ENCODE peak calls at places on chromosomes 16 and 17, in seven cellular contexts. E is DND-41, U is prostate gland, M is NB4, S is fibroblast of mammary gland, X is heart left ventricle, D is heart right ventricle. B is an unnamed sample.
A peak's percentile ranks its signal among the peaks of the same experiment; 100 is the strongest.

GRCh38 chr17:57707892-57708291 is 37.2 kb downstream of the CCDC182 start:
- DNase-seq in D (no peak), M (no peak), X (peak; percentile 43), U (no peak), E (no peak), S (no peak), B (no peak)

GRCh38 chr16:78903237-78903636 is 697.3 kb downstream of the MAF start:
- DNase-seq in M (no peak), E (no peak), D (no peak), X (no peak), U (no peak), S (no peak), B (no peak)

GRCh38 chr16:10776280-10776679 is 32.6 kb downstream of the NUBP1 start:
- DNase-seq in X (no peak), U (no peak), S (no peak), M (no peak), D (no peak), E (no peak), B (no peak)

GRCh38 chr17:38585056-38585804 is 20.5 kb downstream of the SRCIN1 start:
- DNase-seq in M (peak; percentile 33), S (no peak), D (no peak), U (no peak), X (no peak), E (no peak), B (peak; percentile 30)

GRCh38 chr17:58693751-58694150 is 1.3 kb downstream of the RAD51C start:
- DNase-seq in U (no peak), D (no peak), E (no peak), S (no peak), X (no peak), M (no peak), B (no peak)

GRCh38 chr17:29526322-29526721 is 40.5 kb downstream of the ABHD15 start:
- DNase-seq in S (peak; percentile 3), U (no peak), E (no peak), D (no peak), X (no peak), M (no peak), B (peak; percentile 17)

GRCh38 chr17:77319211-77320031 is 178.7 kb downstream of the SEC14L1 start:
- DNase-seq in U (peak; percentile 95), D (peak; percentile 76), M (peak; percentile 93), S (peak; percentile 91), X (peak; percentile 91), E (peak; percentile 50), B (peak; percentile 88)

GRCh38 chr16:15847621-15848175 is 9.1 kb downstream of the MYH11 start:
- DNase-seq in M (no peak), X (no peak), S (no peak), E (no peak), U (no peak), D (no peak), B (no peak)

GRCh38 chr17:82120148-82120547 is 22.1 kb upstream of the FASN start:
- DNase-seq in D (no peak), U (no peak), M (peak; percentile 24), X (no peak), S (peak; percentile 55), E (no peak), B (no peak)

GRCh38 chr17:38750312-38751121 is 2.0 kb upstream of the PSMB3 start:
- DNase-seq in X (peak; percentile 22), U (no peak), M (no peak), D (no peak), S (no peak), E (no peak), B (peak; percentile 60)

DNA sequence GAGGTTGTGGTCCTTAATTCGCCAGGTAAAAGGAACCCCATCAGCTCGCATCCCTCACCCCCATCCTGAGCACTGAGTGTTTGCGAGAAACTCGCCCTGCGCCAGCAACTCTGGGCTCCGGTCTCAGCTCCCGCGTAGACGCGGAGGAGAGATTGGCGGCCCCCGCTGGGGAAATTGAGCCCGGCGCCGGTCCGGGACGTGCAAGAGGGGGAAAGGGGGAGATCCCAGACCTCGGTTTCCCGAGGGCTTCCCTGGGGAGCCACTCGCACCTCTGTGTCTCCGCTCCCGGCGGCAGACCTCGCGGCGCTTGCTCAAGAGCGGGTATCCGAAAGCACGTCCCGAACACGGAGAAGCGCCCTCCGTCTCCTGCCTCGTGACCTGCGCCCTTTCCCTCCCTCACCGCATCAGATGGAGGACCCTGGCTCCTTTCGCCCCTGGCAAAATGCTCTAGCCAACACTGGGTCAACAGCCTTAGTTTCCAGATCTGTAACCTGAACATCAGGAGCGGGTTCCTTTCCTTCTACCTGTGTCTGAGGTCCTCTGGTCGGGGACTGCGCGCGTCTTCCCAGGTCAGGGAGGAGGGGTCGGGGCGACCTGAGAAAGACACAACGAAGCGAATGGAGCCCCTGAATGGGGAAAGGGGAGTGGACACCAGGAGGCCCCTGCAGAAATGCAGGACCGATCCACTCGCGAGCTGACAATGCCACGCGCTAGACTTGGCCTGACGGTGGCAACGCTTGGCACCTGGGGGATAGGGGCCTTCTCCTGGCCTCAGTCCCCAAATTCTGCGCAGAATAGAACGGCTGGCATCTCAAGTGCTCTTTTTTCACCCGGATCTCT is 2.9 kb upstream of the SOX9 start:
- DNase-seq in E (no peak), X (no peak), M (no peak), D (peak; percentile 28), U (no peak), S (no peak), B (peak; percentile 32)
- H3K4me3 ChIP-seq in E (no peak overlapping the region), X (peak overlapping the region; percentile 59), M (no peak overlapping the region), D (peak overlapping the region; percentile 53), U (peak overlapping the region; percentile 3), S (peak overlapping the region; percentile 3), B (peak overlapping the region; percentile 42)

DNA sequence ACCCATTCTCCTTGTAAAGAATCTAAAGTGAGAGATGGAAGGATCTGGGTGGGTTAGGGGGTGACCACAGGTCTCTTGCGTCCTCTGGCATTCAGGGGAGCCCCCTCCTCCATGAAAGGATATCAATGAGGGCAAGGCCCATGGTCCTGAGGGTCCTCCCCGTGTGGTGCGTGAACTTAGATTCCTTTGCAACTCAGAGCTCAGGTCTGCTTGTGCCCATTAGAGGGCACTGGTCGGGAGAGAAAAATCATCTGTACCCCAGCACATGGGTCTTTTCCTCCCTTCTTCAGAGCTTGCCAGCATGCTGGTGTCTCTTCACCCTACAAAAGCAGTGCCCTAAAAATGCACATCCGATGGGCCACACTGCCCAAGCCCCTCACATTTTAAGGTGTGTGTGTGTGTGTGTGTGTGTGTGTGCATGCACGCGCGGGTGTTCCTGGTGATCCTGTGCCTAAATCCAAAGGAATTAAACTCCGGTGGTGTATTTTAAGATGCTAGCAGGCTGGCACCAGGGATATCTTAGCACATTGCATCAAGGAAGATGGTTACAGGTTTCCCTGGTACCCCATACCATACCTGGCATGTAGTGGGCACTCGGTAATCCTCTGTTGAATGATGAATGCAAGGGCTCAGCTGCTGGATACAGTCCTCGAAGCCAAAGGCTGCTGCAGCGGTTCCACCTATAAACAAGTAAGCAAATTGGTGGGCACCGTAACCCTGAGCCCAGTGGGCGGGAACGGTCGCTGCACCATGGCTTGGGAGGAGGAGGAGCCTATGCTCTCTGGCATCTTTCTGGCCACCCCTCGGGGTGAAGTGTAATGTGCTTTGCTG is 4.7 kb downstream of the C1QTNF1 start:
- DNase-seq in S (no peak), D (no peak), E (no peak), M (no peak), U (no peak), X (peak; percentile 22), B (no peak)
- TF ChIP-seq CTCF in S (peak; percentile 28), D (peak; percentile 25), E (peak; percentile 42), M (peak; percentile 22), U (peak; percentile 15), X (peak; percentile 25), B (peak; percentile 33)

GRCh38 chr17:17985153-17985552 is 12.5 kb downstream of the DRC3 start:
- DNase-seq in U (no peak), S (no peak), X (no peak), E (no peak), D (no peak), M (no peak), B (no peak)

GRCh38 chr17:17983776-17984175 is 11.1 kb downstream of the DRC3 start:
- DNase-seq in M (no peak), S (no peak), D (no peak), E (no peak), X (no peak), U (no peak), B (no peak)

GRCh38 chr17:17983376-17983775 is 10.7 kb downstream of the DRC3 start:
- DNase-seq in S (no peak), X (no peak), E (no peak), M (no peak), D (no peak), U (peak; percentile 81), B (no peak)

GRCh38 chr17:17981330-17981729 is 8.7 kb downstream of the DRC3 start:
- DNase-seq in M (no peak), E (no peak), U (no peak), S (no peak), X (no peak), D (no peak), B (no peak)

DNA sequence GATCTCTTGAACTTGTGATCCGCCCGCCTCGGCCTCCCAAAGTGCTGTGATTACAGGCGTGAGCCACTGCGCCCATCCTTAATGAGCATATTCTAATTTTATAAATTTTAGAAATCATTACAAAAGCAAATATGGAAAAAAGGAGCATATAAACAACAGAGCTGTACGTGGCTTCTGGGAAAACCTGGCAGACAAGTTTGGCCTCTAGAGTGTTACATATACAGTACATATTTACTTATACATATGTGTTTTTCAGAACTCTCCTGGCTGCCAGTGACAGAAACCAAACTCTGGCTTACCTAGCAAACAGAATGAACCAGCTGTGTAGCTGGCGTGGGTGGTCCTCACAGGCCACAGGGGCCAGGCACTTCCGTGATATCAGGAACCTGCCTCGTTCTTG is 10.1 kb downstream of the DRC3 start:
- DNase-seq in U (peak; percentile 70), M (no peak), E (no peak), S (no peak), X (no peak), D (no peak), B (peak; percentile 41)
- H3K4me3 ChIP-seq in U (no peak overlapping the region), M (no peak overlapping the region), E (no peak overlapping the region), S (no peak overlapping the region), X (no peak overlapping the region), D (no peak overlapping the region), B (no peak overlapping the region)

DNA sequence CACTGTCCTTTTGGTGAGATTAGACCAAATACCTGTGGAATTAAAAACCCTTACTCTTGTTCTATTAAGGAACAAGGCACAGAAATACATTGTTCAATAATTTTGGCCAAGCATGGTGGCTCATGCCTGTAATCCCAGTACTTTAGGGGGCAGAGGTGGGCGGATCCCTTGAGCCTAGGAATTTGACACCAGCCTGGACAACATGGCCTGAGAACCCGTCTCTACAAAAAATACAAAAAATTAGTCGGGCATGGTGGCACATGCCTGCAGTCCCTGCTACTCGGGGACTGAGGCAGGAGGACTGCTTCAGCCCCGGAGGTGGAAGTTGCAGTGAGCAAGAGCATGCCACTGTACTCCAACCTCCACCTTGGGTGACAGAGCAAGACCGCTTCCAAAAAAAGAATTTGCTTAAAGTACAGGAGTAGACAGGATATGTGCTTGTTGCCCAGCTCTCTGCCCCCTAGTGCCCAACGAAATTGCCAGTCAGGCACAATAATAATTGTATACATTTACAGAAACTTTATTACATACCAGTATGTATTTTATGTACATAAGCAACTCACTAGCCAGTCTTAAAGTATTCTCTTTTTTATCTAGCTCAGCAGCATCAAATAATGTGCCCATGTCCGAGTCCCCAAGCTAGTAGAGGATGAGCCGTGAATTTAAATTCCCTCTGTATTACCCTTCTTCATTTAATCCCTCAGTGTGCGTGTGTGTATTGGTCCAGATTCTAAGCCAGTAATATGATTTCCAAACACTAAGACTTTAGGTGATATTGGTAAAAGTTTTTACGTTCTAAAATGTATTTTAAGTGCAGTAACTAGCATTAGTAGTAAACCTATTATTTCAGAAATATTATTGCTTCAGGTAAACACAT is 1.4 kb downstream of the THUMPD1 start:
- DNase-seq in U (peak; percentile 40), M (peak; percentile 36), D (no peak), E (peak; percentile 18), X (no peak), S (peak; percentile 12), B (peak; percentile 39)
- TF ChIP-seq CTCF in U (peak; percentile 71), M (peak; percentile 26), D (peak; percentile 47), E (peak; percentile 44), X (peak; percentile 43), S (peak; percentile 44), B (peak; percentile 62)

GRCh38 chr17:80758793-80759673 is 214.4 kb downstream of the RPTOR start:
- DNase-seq in M (no peak), X (peak; percentile 63), U (no peak), E (no peak), D (no peak), S (peak; percentile 47), B (no peak)
- H3K4me3 ChIP-seq in M (no peak overlapping the region), X (no peak overlapping the region), U (no peak overlapping the region), E (no peak overlapping the region), D (no peak overlapping the region), S (no peak overlapping the region), B (no peak overlapping the region)